ENCODE peak calls at places on chromosomes 7 and 10, in nine cellular contexts. X is ELR; D is SK-N-DZ; O is hypothalamus; L is KG1; K is EH; S is COR-L47; Z is HEK293T; R is stimulated activated CD8-positive, alpha-beta memory T cell treated with anti-CD3 and anti-CD28 coated beads, Interleukin-15, amount 100 ng/mL, for 24 hours. V is an unnamed sample.

GRCh38 chr7:130752424-130752823 is 18.4 kb upstream of the KLF14 start:
- DNase-seq in D (no peak), Z (no peak), S (no peak), O (no peak), K (no peak), L (no peak), R (no peak), X (no peak), V (no peak)

GRCh38 chr7:111682576-111683372 is 120.5 kb upstream of the IMMP2L start:
- DNase-seq in Z (no peak), S (no peak), L (no peak), R (no peak), K (peak), X (no peak), D (no peak), O (no peak), V (peak)

GRCh38 chr7:91267558-91267955 is 3.3 kb downstream of the FZD1 start:
- DNase-seq in S (no peak), K (peak), X (no peak), D (no peak), R (no peak), Z (no peak), O (no peak), L (no peak), V (no peak)

GRCh38 chr7:140485463-140486265 is 6.4 kb upstream of the MKRN1 start:
- DNase-seq in D (no peak), K (no peak), S (no peak), Z (no peak), L (no peak), X (no peak), O (no peak), R (no peak), V (no peak)

GRCh38 chr7:77453531-77453930 is 37.4 kb upstream of the GSAP start:
- DNase-seq in S (no peak), X (no peak), R (no peak), D (no peak), K (peak), O (no peak), Z (no peak), L (no peak), V (no peak)

GRCh38 chr7:72298912-72299311 is 113.2 kb downstream of the CALN1 start:
- DNase-seq in R (no peak), Z (no peak), X (no peak), O (no peak), L (no peak), S (no peak), D (no peak), K (no peak), V (no peak)

GRCh38 chr10:12768156-12768731 is 233.3 kb downstream of the CCDC3 start:
- DNase-seq in Z (no peak), X (peak), R (no peak), O (no peak), K (peak), D (no peak), L (no peak), S (no peak), V (no peak)

GRCh38 chr7:141151726-141152125 is 77.9 kb downstream of the TMEM178B start:
- DNase-seq in O (no peak), R (no peak), L (no peak), K (no peak), D (no peak), S (no peak), X (no peak), Z (no peak), V (no peak)

GRCh38 chr7:18425227-18425626 is 70.3 kb upstream of the HDAC9 start:
- DNase-seq in X (no peak), O (no peak), R (no peak), K (no peak), Z (no peak), S (no peak), L (no peak), D (no peak), V (no peak)

GRCh38 chr10:47118326-47118725 is 181.7 kb upstream of the GDF10 start:
- DNase-seq in S (no peak), X (no peak), K (no peak), D (no peak), L (no peak), R (no peak), Z (no peak), O (no peak), V (no peak)

GRCh38 chr10:99975106-99975829 is 34.5 kb downstream of the DNMBP start:
- DNase-seq in R (no peak), X (no peak), O (no peak), K (no peak), S (no peak), L (no peak), Z (no peak), D (no peak), V (no peak)